ENCODE peak calls at places on chromosomes 5 and 9, in four cellular contexts. O, H, U and Y are unnamed samples.

GRCh38 chr5:128376577-128376976 is 161.5 kb downstream of the FBN2 start:
- DNase-seq in H (no peak), O (no peak), U (no peak), Y (no peak)

GRCh38 chr9:95533996-95534680 is 17.4 kb upstream of the PTCH1 start:
- DNase-seq in U (no peak), O (no peak), H (no peak), Y (no peak)

GRCh38 chr9:119963258-119963797 is 594.1 kb upstream of the BRINP1 start:
- DNase-seq in H (peak; percentile 46), U (no peak), O (no peak), Y (no peak)

GRCh38 chr9:78187763-78188495 is 47.9 kb upstream of the CEP78 start:
- DNase-seq in O (no peak), U (no peak), H (no peak), Y (no peak)

GRCh38 chr9:114908104-114908621 is 22.2 kb downstream of the TNFSF8 start:
- DNase-seq in U (peak; percentile 86), O (no peak), H (peak; percentile 79), Y (no peak)

GRCh38 chr9:96493757-96494156 is 43.8 kb downstream of the HABP4 start:
- DNase-seq in U (no peak), O (no peak), H (no peak), Y (no peak)

GRCh38 chr9:120366646-120367019 is 213.3 kb downstream of the CDK5RAP2 start:
- DNase-seq in O (no peak), U (no peak), H (peak; percentile 66), Y (no peak)

GRCh38 chr9:115694991-115695390 is 458.6 kb upstream of the PAPPA start:
- DNase-seq in O (no peak), U (no peak), H (no peak), Y (no peak)

GRCh38 chr9:114472765-114473446 is 32.4 kb downstream of the WHRN start:
- DNase-seq in H (no peak), O (no peak), U (no peak), Y (no peak)

GRCh38 chr9:117403848-117404247 is 11.0 kb downstream of the ASTN2 start:
- DNase-seq in O (no peak), H (no peak), U (no peak), Y (no peak)

GRCh38 chr5:62260510-62260909 is 45.5 kb upstream of the KIF2A start:
- DNase-seq in O (no peak), H (no peak), U (no peak), Y (no peak)

GRCh38 chr5:60271517-60271916 is 378.0 kb upstream of the PDE4D start:
- DNase-seq in U (no peak), O (no peak), H (no peak), Y (no peak)

GRCh38 chr9:72592501-72593403 is 71.3 kb downstream of the TMC1 start:
- DNase-seq in O (no peak), U (peak; percentile 73), H (peak; percentile 49), Y (no peak)

GRCh38 chr9:129549139-129549538 is 71.8 kb downstream of the C9orf50 start:
- DNase-seq in U (no peak), H (no peak), O (no peak), Y (no peak)

GRCh38 chr9:101791938-101792337 is 53.5 kb upstream of the GRIN3A start:
- DNase-seq in U (peak; percentile 38), H (peak; percentile 79), O (no peak), Y (no peak)